ENCODE peak calls at places on chromosomes 11 and 22, in ten cellular contexts. C, J, Y, I, B, H, E, M, L and V are unnamed samples.

GRCh38 chr22:19377565-19378361 is 53.8 kb downstream of the HIRA start:
- DNase-seq in C (no peak), J (no peak), Y (no peak), I (no peak), B (no peak), H (no peak), E (no peak), M (no peak), L (no peak), V (no peak)

GRCh38 chr11:103086461-103086860 is 5.5 kb downstream of the DCUN1D5 start:
- DNase-seq in C (no peak), J (no peak), Y (no peak), I (no peak), B (no peak), H (no peak), E (no peak), M (peak), L (no peak), V (no peak)

GRCh38 chr11:90468923-90469322 is 246.1 kb upstream of the CHORDC1 start:
- DNase-seq in C (no peak), J (peak), Y (no peak), I (peak), B (no peak), H (no peak), E (no peak), M (peak), L (peak), V (peak)

GRCh38 chr11:68761801-68762200 is 10.5 kb upstream of the TESMIN start:
- DNase-seq in C (no peak), J (no peak), Y (no peak), I (no peak), B (no peak), H (no peak), E (no peak), M (no peak), L (no peak), V (no peak)

GRCh38 chr11:17979770-17980371 is 33.0 kb downstream of the SERGEF start:
- DNase-seq in C (no peak), J (peak), Y (peak), I (peak), B (no peak), H (no peak), E (no peak), M (no peak), L (no peak), V (no peak)

GRCh38 chr22:38782402-38783094 is 11.4 kb downstream of the DNAL4 start:
- DNase-seq in C (peak), J (peak), Y (no peak), I (peak), B (no peak), H (no peak), E (no peak), M (peak), L (no peak), V (no peak)

GRCh38 chr11:128490092-128490491 is 97.3 kb downstream of the ETS1 start:
- DNase-seq in C (no peak), J (no peak), Y (no peak), I (no peak), B (no peak), H (no peak), E (no peak), M (no peak), L (no peak), V (no peak)

GRCh38 chr22:44531487-44531886 is 33.5 kb upstream of the RTL6 start:
- DNase-seq in C (peak), J (no peak), Y (no peak), I (no peak), B (no peak), H (no peak), E (peak), M (no peak), L (no peak), V (no peak)

GRCh38 chr22:44463151-44463550 is 34.9 kb downstream of the RTL6 start:
- DNase-seq in C (no peak), J (no peak), Y (peak), I (no peak), B (no peak), H (no peak), E (no peak), M (no peak), L (no peak), V (no peak)

GRCh38 chr11:74139151-74139918 is 31.5 kb downstream of the C2CD3 start:
- DNase-seq in C (peak), J (no peak), Y (no peak), I (no peak), B (no peak), H (no peak), E (no peak), M (peak), L (no peak), V (no peak)

GRCh38 chr11:134034496-134035381 is 34.1 kb upstream of the JAM3 start:
- DNase-seq in C (no peak), J (no peak), Y (peak), I (no peak), B (no peak), H (no peak), E (peak), M (peak), L (no peak), V (no peak)

GRCh38 chr11:123325535-123325934 is 104.5 kb upstream of the GRAMD1B start:
- DNase-seq in C (no peak), J (no peak), Y (no peak), I (no peak), B (no peak), H (no peak), E (no peak), M (no peak), L (no peak), V (no peak)

DNA sequence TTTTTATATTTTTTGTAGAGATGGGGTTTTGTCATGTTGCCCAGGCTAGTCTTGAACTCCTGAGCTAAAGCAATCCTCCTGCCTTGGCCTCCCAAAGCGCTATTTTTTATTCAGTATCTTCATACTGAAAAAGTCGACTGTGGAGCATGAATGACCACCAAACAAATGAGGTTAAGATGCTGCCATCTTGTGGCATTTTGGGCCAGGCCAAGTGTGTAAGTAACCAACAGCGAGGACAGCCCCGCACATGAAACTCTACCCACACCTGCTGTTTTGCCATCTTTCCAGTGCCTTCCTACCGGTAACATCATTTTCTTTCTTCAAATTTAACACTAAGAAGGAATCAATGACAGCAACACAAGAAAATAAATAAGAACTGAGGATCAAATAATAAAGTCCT is 32.2 kb upstream of the AQP11 start:
- DNase-seq in C (no peak), J (peak), Y (no peak), I (no peak), B (no peak), H (no peak), E (no peak), M (peak), L (no peak), V (no peak)
- TF ChIP-seq CTCF in C (peak), J (peak), Y (no peak), I (no peak), B (no peak), H (no peak), E (no peak), M (no peak), L (peak), V (peak)

DNA sequence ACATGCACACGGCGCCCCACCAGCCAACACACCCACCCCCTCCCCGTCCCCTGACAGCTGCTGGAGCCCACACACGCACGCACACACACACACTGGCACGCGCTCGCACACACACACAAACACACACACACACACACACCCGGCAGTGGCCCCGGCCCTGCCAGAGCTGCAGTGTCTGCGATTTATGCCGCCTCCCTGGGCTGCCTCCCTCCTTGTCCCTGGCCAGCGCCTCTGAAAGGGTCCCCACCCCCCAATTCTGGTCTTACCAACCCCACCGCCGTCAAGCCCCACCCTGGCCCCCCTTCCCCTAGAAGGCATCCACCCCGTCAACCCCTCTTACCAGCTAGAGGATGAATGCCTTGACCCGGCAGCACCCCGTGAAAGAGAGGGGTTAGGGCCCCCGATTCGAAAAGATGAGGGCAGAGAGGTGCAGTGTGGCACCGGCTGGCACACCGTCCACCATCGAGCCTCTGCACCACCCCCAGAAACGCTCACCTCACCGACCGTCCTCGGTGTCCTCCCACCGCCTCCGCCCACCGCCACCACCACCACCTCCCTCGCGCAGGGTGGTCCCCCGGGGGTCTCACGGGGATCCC is 649 bp downstream of the ELFN2 start:
- DNase-seq in C (no peak), J (no peak), Y (no peak), I (no peak), B (no peak), H (no peak), E (no peak), M (no peak), L (no peak), V (no peak)
- H3K4me3 ChIP-seq in C (peak), J (peak), Y (no peak), I (peak), B (no peak), H (peak), E (peak), M (no peak), L (peak), V (peak)

GRCh38 chr11:9203715-9204311 is 61.3 kb downstream of the DENND5A start:
- DNase-seq in C (no peak), J (no peak), Y (no peak), I (no peak), B (no peak), H (peak), E (no peak), M (no peak), L (no peak), V (no peak)
- TF ChIP-seq CTCF in C (peak), J (peak), Y (no peak), I (no peak), B (no peak), H (no peak), E (no peak), M (no peak), L (no peak), V (no peak)

GRCh38 chr11:10454506-10454901 is 560 bp upstream of the AMPD3 start:
- DNase-seq in C (no peak), J (no peak), Y (no peak), I (no peak), B (no peak), H (no peak), E (no peak), M (no peak), L (no peak), V (no peak)

GRCh38 chr11:10455637-10456487 is 798 bp downstream of the AMPD3 start:
- DNase-seq in C (peak), J (peak), Y (no peak), I (peak), B (peak), H (peak), E (no peak), M (peak), L (peak), V (no peak)

GRCh38 chr11:10454902-10455631 is at the start of gene AMPD3:
- DNase-seq in C (peak), J (peak), Y (no peak), I (peak), B (peak), H (no peak), E (no peak), M (peak), L (peak), V (peak)

GRCh38 chr11:10457901-10458300 is 2.8 kb downstream of the AMPD3 start:
- DNase-seq in C (no peak), J (no peak), Y (no peak), I (no peak), B (no peak), H (no peak), E (no peak), M (no peak), L (no peak), V (no peak)

DNA sequence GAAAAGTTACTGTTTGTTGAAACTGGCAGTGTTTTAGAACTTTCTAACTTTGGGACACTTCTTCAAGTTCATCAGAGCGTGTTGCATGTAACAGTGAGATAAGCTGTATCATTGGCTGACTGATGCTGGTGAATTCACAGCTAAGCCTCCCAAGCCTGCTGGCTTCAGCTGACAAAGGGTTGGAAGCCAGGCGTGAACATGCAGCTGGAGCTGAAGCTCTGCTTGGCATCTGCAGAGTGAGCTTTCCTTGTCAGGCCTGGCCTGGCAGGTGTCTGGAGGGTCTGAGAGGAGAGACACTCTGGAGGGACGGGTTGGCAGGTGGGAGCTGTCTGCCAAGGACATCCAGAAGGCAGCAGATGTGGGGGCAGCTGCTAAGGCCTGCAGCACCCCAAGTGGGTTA is 1.5 kb downstream of the AMPD3 start:
- DNase-seq in C (no peak), J (no peak), Y (no peak), I (no peak), B (no peak), H (no peak), E (no peak), M (no peak), L (no peak), V (no peak)
- H3K4me3 ChIP-seq in C (peak), J (peak), Y (no peak), I (no peak), B (no peak), H (peak), E (peak), M (peak), L (no peak), V (peak)

DNA sequence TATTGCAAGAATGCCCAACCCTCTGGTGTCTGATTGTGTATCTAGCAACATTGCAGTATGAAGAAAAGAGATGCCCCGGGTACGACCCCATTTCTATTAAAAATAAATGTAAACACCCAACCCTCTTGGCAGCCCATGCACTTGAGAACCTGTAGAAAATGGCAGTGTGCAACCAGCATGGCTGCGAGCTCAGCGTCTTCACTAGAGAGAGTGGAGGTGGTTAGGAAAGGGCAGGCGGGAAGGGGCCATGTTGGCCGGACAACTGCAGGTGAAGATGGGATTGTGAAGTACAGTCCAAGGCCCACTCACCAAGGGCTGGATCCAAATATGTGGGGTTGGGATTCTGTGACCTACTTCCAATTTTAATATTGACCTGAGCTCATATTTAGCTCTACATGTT is 15.9 kb downstream of the PEX26 start:
- DNase-seq in C (no peak), J (no peak), Y (no peak), I (no peak), B (no peak), H (no peak), E (no peak), M (no peak), L (no peak), V (no peak)
- TF ChIP-seq CTCF in C (no peak), J (no peak), Y (no peak), I (no peak), B (no peak), H (no peak), E (no peak), M (no peak), L (no peak), V (no peak)

GRCh38 chr22:24240381-24240780 is 4.5 kb downstream of the GGT5 start:
- DNase-seq in C (no peak), J (peak), Y (no peak), I (no peak), B (no peak), H (no peak), E (no peak), M (no peak), L (no peak), V (no peak)

GRCh38 chr22:24247011-24247507 is 2.2 kb upstream of the GGT5 start:
- DNase-seq in C (no peak), J (peak), Y (no peak), I (no peak), B (no peak), H (peak), E (no peak), M (no peak), L (no peak), V (no peak)

GRCh38 chr22:24247564-24248344 is 2.9 kb upstream of the GGT5 start:
- DNase-seq in C (peak), J (peak), Y (peak), I (peak), B (peak), H (peak), E (peak), M (peak), L (no peak), V (peak)

GRCh38 chr22:24244144-24244787 is 616 bp downstream of the GGT5 start:
- DNase-seq in C (peak), J (peak), Y (no peak), I (no peak), B (no peak), H (no peak), E (peak), M (peak), L (no peak), V (no peak)
- H3K4me3 ChIP-seq in C (no peak), J (peak), Y (no peak), I (no peak), B (peak), H (peak), E (peak), M (no peak), L (no peak), V (peak)

GRCh38 chr22:42301072-42301741 is 30.8 kb upstream of the TCF20 start:
- DNase-seq in C (no peak), J (no peak), Y (no peak), I (no peak), B (no peak), H (no peak), E (no peak), M (no peak), L (no peak), V (no peak)

GRCh38 chr22:42304021-42304790 is 33.8 kb upstream of the TCF20 start:
- DNase-seq in C (no peak), J (no peak), Y (no peak), I (peak), B (no peak), H (no peak), E (no peak), M (no peak), L (no peak), V (no peak)

GRCh38 chr22:42305967-42306366 is 35.5 kb upstream of the TCF20 start:
- DNase-seq in C (no peak), J (no peak), Y (no peak), I (no peak), B (peak), H (no peak), E (no peak), M (no peak), L (no peak), V (no peak)

GRCh38 chr22:42301742-42302102 is 31.3 kb upstream of the TCF20 start:
- DNase-seq in C (no peak), J (no peak), Y (no peak), I (no peak), B (peak), H (no peak), E (no peak), M (no peak), L (no peak), V (no peak)

DNA sequence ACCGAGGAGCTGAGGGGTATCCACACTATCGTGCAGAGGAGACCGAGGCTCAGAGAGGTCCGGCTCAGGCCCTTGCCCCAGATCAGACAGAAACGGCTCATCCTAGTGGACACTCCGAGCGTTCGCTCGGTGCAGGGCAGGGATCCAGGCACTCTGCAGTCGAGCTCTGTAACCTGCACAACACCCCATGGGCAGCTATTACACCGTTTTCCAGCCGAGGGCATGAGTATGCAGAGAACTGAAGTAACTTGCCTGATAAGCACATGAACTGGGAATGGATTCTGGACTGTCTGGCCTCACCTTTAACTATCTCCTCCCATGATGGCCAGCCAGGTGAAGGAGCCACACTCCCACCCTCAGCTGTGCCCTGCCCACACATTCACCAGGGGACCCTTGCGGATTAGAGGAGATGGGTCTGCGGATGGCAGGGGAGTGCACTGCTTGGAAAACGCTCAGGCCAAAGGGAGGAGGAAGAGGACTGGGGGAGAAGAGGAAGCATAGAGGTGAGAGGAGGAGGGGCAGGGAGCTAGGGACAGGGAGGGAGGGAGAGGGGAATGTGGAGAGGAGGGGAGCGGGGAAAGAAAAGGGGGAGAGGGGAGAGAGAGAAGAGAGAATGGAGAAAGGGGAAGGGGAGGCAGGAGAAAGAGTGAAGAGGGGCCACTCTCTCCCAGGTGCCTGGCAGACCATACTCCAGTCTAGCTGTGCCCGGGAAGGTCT is 33.0 kb upstream of the TCF20 start:
- DNase-seq in C (no peak), J (no peak), Y (no peak), I (peak), B (no peak), H (no peak), E (no peak), M (no peak), L (no peak), V (no peak)
- TF ChIP-seq CTCF in C (no peak), J (no peak), Y (no peak), I (no peak), B (no peak), H (no peak), E (no peak), M (no peak), L (no peak), V (no peak)

DNA sequence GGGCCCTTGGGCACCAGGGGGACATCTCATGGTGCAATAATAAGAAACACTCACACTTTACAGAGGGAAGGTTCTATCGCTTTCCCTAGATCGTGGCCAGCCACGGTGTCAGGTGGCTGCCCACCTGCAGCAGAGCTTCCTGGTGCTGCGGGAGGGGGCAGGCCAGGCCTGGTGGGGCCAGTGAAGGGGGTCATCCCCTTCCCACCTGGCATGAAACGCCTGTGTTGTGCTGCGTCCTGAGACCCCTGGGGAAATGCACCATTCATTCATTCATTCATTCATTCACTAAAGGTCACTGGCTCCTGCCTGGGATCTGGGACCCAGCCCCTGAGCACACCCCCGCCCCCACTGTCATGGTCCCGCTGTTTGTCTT is 394 bp upstream of the RHOD start:
- DNase-seq in C (no peak), J (no peak), Y (no peak), I (no peak), B (no peak), H (no peak), E (no peak), M (no peak), L (no peak), V (no peak)
- H3K4me3 ChIP-seq in C (peak), J (peak), Y (no peak), I (peak), B (peak), H (peak), E (peak), M (peak), L (peak), V (peak)

GRCh38 chr22:27551402-27551801 is 250.2 kb downstream of the MN1 start:
- DNase-seq in C (no peak), J (no peak), Y (no peak), I (no peak), B (no peak), H (no peak), E (no peak), M (no peak), L (no peak), V (no peak)
- TF ChIP-seq CTCF in C (no peak), J (no peak), Y (no peak), I (no peak), B (no peak), H (no peak), E (no peak), M (no peak), L (no peak), V (no peak)